ENCODE peak calls at places on chromosomes 5 and 9, in four cellular contexts. B is H1, T is HepG2, D is K562. G is an unnamed sample.

GRCh38 chr5:58933891-58934628 is 351.2 kb downstream of the RAB3C start:
- DNase-seq in D (no peak), B (no peak), T (no peak), G (no peak)

GRCh38 chr5:180349391-180349790 is 3.7 kb downstream of the GFPT2 start:
- DNase-seq in B (no peak), T (no peak), D (no peak), G (no peak)

GRCh38 chr9:34984049-34984448 is 5.5 kb upstream of the DNAJB5 start:
- DNase-seq in B (no peak), T (no peak), D (peak; percentile 42), G (no peak)

GRCh38 chr5:144315026-144315425 is 144.4 kb downstream of the KCTD16 start:
- DNase-seq in D (no peak), T (no peak), B (no peak), G (no peak)

GRCh38 chr5:2029206-2029605 is 146.5 kb upstream of the IRX4 start:
- DNase-seq in D (no peak), T (no peak), B (peak; percentile 3), G (no peak)

GRCh38 chr9:89054865-89055495 is 63.7 kb downstream of the S1PR3 start:
- DNase-seq in D (no peak), T (no peak), B (no peak), G (no peak)

GRCh38 chr5:61280205-61280604 is 51.9 kb upstream of the ZSWIM6 start:
- DNase-seq in D (no peak), T (no peak), B (no peak), G (no peak)

GRCh38 chr9:18346761-18347160 is 127.2 kb upstream of the ADAMTSL1 start:
- DNase-seq in D (no peak), T (no peak), B (no peak), G (no peak)

GRCh38 chr9:135884328-135885035 is 22.9 kb downstream of the CAMSAP1 start:
- DNase-seq in B (no peak), D (no peak), T (peak; percentile 30), G (no peak)

GRCh38 chr5:98774192-98775046 is 956 bp downstream of the RGMB start:
- DNase-seq in D (peak; percentile 34), T (peak; percentile 61), B (peak; percentile 76), G (no peak)

GRCh38 chr5:138947780-138948179 is 72.6 kb upstream of the LRRTM2 start:
- DNase-seq in T (no peak), B (no peak), D (no peak), G (no peak)

GRCh38 chr5:67880358-67880810 is 335.2 kb upstream of the PIK3R1 start:
- DNase-seq in D (no peak), T (no peak), B (no peak), G (no peak)

GRCh38 chr5:172525633-172526360 is 71.5 kb upstream of the SH3PXD2B start:
- DNase-seq in D (no peak), T (no peak), B (peak; percentile 14), G (no peak)

GRCh38 chr9:28999806-29000205 is 1426.5 kb upstream of the C9orf72 start:
- DNase-seq in D (no peak), B (no peak), T (no peak), G (no peak)
- H3K4me2 ChIP-seq in D (no peak overlapping the region), B (no peak overlapping the region), T (no peak overlapping the region), G (no peak overlapping the region)

GRCh38 chr9:124766815-124767554 is 4.1 kb downstream of the NR6A1 start:
- DNase-seq in D (no peak), B (no peak), T (no peak), G (no peak)
- TF ChIP-seq CBX5 in D (no peak), B (no peak), T (no peak), G (no peak)

GRCh38 chr9:133576591-133577462 is 32.4 kb downstream of the FAM163B start:
- DNase-seq in B (no peak), T (no peak), D (peak; percentile 21), G (no peak)
- H3K4me2 ChIP-seq in B (no peak overlapping the region), T (peak overlapping the region; percentile 39), D (no peak overlapping the region), G (no peak overlapping the region)

DNA sequence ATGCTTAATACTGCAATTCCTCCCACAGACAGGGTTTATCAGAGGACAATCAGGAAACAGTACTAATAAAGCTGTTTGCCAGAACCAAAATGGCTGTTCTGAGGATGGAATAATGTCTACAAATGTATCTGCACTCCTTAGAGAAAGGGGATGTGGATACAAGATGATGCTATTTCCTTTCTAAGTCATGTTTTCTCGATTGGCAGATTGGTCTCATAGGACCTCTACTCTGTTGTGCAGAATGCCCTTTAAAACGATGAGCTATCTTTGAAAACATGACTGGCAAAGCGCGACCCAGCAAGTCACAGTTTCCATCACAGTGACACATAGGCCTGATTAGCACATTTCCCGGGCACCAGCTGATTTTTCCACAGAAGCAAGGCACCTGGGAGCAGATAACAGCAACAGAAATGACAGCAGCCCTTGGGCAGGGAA is 54.0 kb downstream of the AOPEP start:
- DNase-seq in D (peak; percentile 52), T (no peak), B (no peak), G (no peak)
- TF ChIP-seq CBX5 in D (no peak), T (no peak), B (no peak), G (no peak)

DNA sequence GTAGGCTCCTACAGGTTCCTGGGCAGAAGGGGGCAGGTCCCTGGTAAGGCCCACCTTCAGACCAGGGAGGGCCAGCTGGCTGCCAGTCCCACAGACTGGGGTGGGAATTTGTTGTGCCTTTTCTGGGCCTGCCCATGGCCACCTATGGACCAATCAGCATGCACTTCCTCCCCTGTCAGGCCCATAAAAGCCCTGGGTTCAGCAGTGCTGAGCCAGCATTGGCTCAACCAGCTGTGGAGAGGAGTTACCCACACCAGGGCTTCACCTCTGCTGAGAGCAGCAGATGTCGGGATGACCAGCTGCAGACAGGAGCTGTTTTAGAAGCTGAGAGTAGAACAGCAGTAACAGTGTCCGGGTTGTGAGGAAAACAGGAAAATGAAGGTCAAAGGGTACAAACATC is 373.4 kb upstream of the ACO1 start:
- DNase-seq in B (no peak), T (no peak), D (no peak), G (no peak)
- H3K4me2 ChIP-seq in B (no peak overlapping the region), T (no peak overlapping the region), D (no peak overlapping the region), G (no peak overlapping the region)

DNA sequence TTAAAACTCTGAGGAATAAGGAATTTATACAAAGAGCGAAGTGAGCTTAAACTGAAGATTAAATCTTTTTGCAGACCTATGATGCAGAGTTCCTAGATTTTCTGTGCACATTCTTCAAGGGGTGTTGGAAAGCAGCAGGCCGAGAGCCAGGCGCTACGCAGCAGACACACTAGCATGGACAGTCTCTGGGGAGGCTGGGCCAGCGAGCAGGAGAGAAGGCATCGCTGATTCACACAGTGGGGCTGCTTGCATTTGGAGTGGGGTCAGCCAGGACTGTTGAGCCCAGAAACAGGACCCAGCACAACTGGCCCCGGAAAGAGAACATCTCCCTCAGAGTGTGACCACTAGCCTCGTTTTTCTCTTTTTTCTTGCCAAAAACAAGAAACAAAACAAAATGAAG is 136.3 kb downstream of the ADAMTS16 start:
- DNase-seq in D (no peak), T (no peak), B (no peak), G (no peak)
- TF ChIP-seq CBX5 in D (no peak), T (no peak), B (no peak), G (no peak)

GRCh38 chr9:90517103-90517502 is 125.5 kb downstream of the DIRAS2 start:
- DNase-seq in B (no peak), T (no peak), D (no peak), G (no peak)

GRCh38 chr9:90511711-90512110 is 130.9 kb downstream of the DIRAS2 start:
- DNase-seq in D (no peak), B (no peak), T (no peak), G (no peak)

DNA sequence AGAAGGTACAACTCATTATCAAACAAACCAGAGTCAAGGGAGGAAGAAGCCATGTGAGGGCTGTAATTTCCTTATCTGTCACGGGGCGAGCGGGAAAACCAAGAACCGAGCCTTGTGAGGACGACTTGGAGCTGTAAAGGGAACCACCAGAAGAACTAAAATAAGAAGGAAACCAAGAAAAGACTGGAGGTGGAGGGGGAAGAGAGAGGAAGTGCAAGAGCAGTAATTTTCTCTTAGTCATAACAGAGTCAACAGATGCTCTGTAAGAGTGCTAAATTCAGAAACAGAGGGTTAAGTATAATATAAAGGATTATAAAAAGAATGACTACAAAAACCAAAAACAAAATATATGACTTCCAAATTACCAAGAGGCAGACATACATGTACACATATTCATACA is 127.1 kb downstream of the DIRAS2 start:
- DNase-seq in T (no peak), B (no peak), D (no peak), G (no peak)
- H3K4me2 ChIP-seq in T (no peak overlapping the region), B (no peak overlapping the region), D (no peak overlapping the region), G (peak overlapping the region; percentile 7)

GRCh38 chr5:54835642-54836041 is 149.8 kb downstream of the ESM1 start:
- DNase-seq in T (no peak), D (no peak), B (no peak), G (no peak)
- TF ChIP-seq CBX5 in T (no peak), D (no peak), B (no peak), G (no peak)

GRCh38 chr5:95440825-95441224 is 49.7 kb downstream of the FAM81B start:
- DNase-seq in B (no peak), D (no peak), T (no peak), G (no peak)
- H3K4me2 ChIP-seq in B (peak overlapping the region; percentile 63), D (no peak overlapping the region), T (no peak overlapping the region), G (no peak overlapping the region)

GRCh38 chr5:76634661-76635060 is 11.5 kb upstream of the F2RL2 start:
- DNase-seq in T (no peak), B (no peak), D (no peak), G (no peak)
- TF ChIP-seq CBX5 in T (no peak), B (no peak), D (no peak), G (no peak)